ENCODE peak calls at places on chromosome 19, in ten cellular contexts. Y is NCI-H774; N is fibroblast of the aortic adventitia; W is activated CD4-positive, alpha-beta T cell treated with anti-CD3 and anti-CD28 coated beads for 48 hours; T is stimulated activated CD8-positive, alpha-beta memory T cell treated with anti-CD3 and anti-CD28 coated beads, Interleukin-12 subunit alpha, Interleukin-12 subunit beta, amount 100 ng/mL, for 4 hours; X is stimulated activated CD4-positive, alpha-beta T cell treated with anti-CD3 and anti-CD28 coated beads, TNF-alpha, amount 100 ng/mL, for 24 hours; Q is RPMI8226; B is body of pancreas; P is activated CD4-positive, CD25-positive, alpha-beta regulatory T cell treated with anti-CD3 and anti-CD28 coated beads, Interleukin-2, amount 50 U/mL, for 16 hours; Z is psoas muscle. C is an unnamed sample.

GRCh38 chr19:20879501-20879900 is 43.5 kb upstream of the ZNF85 start:
- DNase-seq in Q (no peak), P (no peak), N (no peak), Z (no peak), T (no peak), W (no peak), Y (no peak), X (no peak), B (no peak), C (no peak)

GRCh38 chr19:17777840-17778620 is 16.9 kb upstream of the B3GNT3 start:
- DNase-seq in P (no peak), W (peak), T (no peak), N (no peak), Y (peak), Z (peak), X (no peak), B (peak), Q (peak), C (peak)

GRCh38 chr19:19297759-19298158 is 22.6 kb downstream of the SUGP1 start:
- DNase-seq in W (no peak), N (no peak), B (no peak), P (no peak), X (no peak), T (no peak), Z (no peak), Q (no peak), Y (no peak), C (no peak)

GRCh38 chr19:47839913-47840312 is 18.2 kb downstream of the CRX start:
- DNase-seq in N (no peak), T (no peak), W (no peak), Z (no peak), P (no peak), Y (no peak), Q (no peak), B (no peak), X (no peak), C (peak)

GRCh38 chr19:17676295-17676694 is 11.9 kb downstream of the UNC13A start:
- DNase-seq in N (no peak), T (no peak), P (no peak), X (no peak), Z (no peak), W (no peak), Y (no peak), Q (no peak), B (no peak), C (no peak)

GRCh38 chr19:46995492-46995891 is 24.1 kb upstream of the NPAS1 start:
- DNase-seq in T (no peak), Z (no peak), N (no peak), P (no peak), B (no peak), W (no peak), Y (no peak), Q (no peak), X (no peak), C (no peak)

GRCh38 chr19:10740798-10741197 is 22.9 kb downstream of the DNM2 start:
- DNase-seq in B (no peak), Z (no peak), P (no peak), T (no peak), X (no peak), Y (no peak), N (peak), W (no peak), Q (no peak), C (no peak)

GRCh38 chr19:21856751-21857150 is 20.8 kb upstream of the ZNF43 start:
- DNase-seq in Y (no peak), W (no peak), B (no peak), P (no peak), T (no peak), N (no peak), X (no peak), Z (no peak), Q (no peak), C (no peak)

GRCh38 chr19:3350014-3350663 is 16.2 kb upstream of the NFIC start:
- DNase-seq in Z (no peak), T (no peak), W (no peak), X (no peak), Q (peak), Y (peak), P (no peak), B (peak), N (no peak), C (no peak)

GRCh38 chr19:18412610-18413239 is 6.5 kb upstream of the SSBP4 start:
- DNase-seq in Q (no peak), T (no peak), B (no peak), Z (no peak), Y (no peak), X (no peak), W (no peak), P (no peak), N (no peak), C (no peak)

GRCh38 chr19:963401-964022 is 20.6 kb upstream of the WDR18 start:
- DNase-seq in Q (no peak), Z (no peak), Y (no peak), T (no peak), W (no peak), P (no peak), B (no peak), X (no peak), N (no peak), C (peak)

GRCh38 chr19:40702337-40703012 is 12.0 kb upstream of the NUMBL start:
- DNase-seq in X (no peak), P (no peak), Y (no peak), N (peak), Q (no peak), Z (no peak), W (no peak), B (peak), T (no peak), C (peak)

GRCh38 chr19:17575871-17576757 is 20.7 kb downstream of the COLGALT1 start:
- DNase-seq in T (no peak), Q (no peak), Y (no peak), W (peak), P (no peak), B (no peak), X (no peak), Z (no peak), N (no peak), C (no peak)

GRCh38 chr19:35903550-35904179 is 1.3 kb downstream of the HCST start:
- DNase-seq in X (peak), N (peak), W (peak), T (peak), Q (peak), B (peak), Z (peak), P (peak), Y (peak), C (peak)

GRCh38 chr19:16045171-16045570 is 31.1 kb upstream of the TPM4 start:
- DNase-seq in B (no peak), N (no peak), P (no peak), Y (no peak), T (no peak), X (no peak), Q (no peak), Z (no peak), W (no peak), C (no peak)